ENCODE peak calls at places on chromosomes 2 and 18, in seven cellular contexts. C, N, A, K, E, I and U are unnamed samples. For H3K9me3, the result is how much of the 10 kb centered on the place peaks cover.

GRCh38 chr2:234164499-234165409 is 114.3 kb downstream of the SPP2 start:
- DNase-seq in C (no peak), N (peak), A (no peak), K (no peak), E (peak), I (no peak), U (no peak)

GRCh38 chr18:76064998-76065397 is 430.0 kb downstream of the ZNF516 start:
- DNase-seq in C (no peak), N (no peak), A (no peak), K (no peak), E (no peak), I (no peak), U (no peak)

GRCh38 chr18:37235583-37235982 is 330.0 kb downstream of the CELF4 start:
- DNase-seq in C (no peak), N (no peak), A (no peak), K (no peak), E (no peak), I (no peak), U (no peak)

GRCh38 chr2:174336403-174337336 is 1.9 kb downstream of the SP9 start:
- DNase-seq in C (peak), N (no peak), A (no peak), K (no peak), E (peak), I (peak), U (peak)

GRCh38 chr2:173948198-173948597 is 17.0 kb downstream of the SP3 start:
- DNase-seq in C (no peak), N (no peak), A (no peak), K (no peak), E (no peak), I (no peak), U (no peak)

GRCh38 chr2:177908182-177908581 is 164.4 kb downstream of the PDE11A start:
- DNase-seq in C (no peak), N (no peak), A (no peak), K (no peak), E (no peak), I (no peak), U (no peak)

GRCh38 chr2:101921961-101922325 is 69.8 kb upstream of the IL1R2 start:
- DNase-seq in C (no peak), N (no peak), A (no peak), K (no peak), E (no peak), I (no peak), U (no peak)

GRCh38 chr2:100235098-100235497 is 87.2 kb downstream of the LONRF2 start:
- DNase-seq in C (peak), N (peak), A (no peak), K (no peak), E (peak), I (no peak), U (peak)

GRCh38 chr2:103959174-103960125 is 894.5 kb upstream of the POU3F3 start:
- DNase-seq in C (peak), N (no peak), A (no peak), K (no peak), E (no peak), I (no peak), U (peak)

GRCh38 chr2:64214281-64215115 is 70.3 kb upstream of the PELI1 start:
- DNase-seq in C (peak), N (peak), A (peak), K (no peak), E (no peak), I (no peak), U (peak)

GRCh38 chr2:110157153-110157793 is 41.7 kb upstream of the MALL start:
- DNase-seq in C (peak), N (no peak), A (no peak), K (no peak), E (no peak), I (no peak), U (peak)

GRCh38 chr2:30899655-30900054 is 92.4 kb upstream of the CAPN13 start:
- DNase-seq in C (no peak), N (no peak), A (no peak), K (no peak), E (no peak), I (no peak), U (no peak)

GRCh38 chr18:63082661-63083531 is 236.7 kb downstream of the BCL2 start:
- DNase-seq in C (no peak), N (no peak), A (no peak), K (no peak), E (no peak), I (no peak), U (no peak)

GRCh38 chr2:224162122-224162521 is 123.0 kb upstream of the SERPINE2 start:
- DNase-seq in C (no peak), N (no peak), A (no peak), K (no peak), E (no peak), I (no peak), U (no peak)

GRCh38 chr2:60334610-60335009 is 218.8 kb downstream of the BCL11A start:
- DNase-seq in C (no peak), N (no peak), A (no peak), K (no peak), E (no peak), I (no peak), U (no peak)

GRCh38 chr2:109275120-109276040 is 146.4 kb downstream of the SH3RF3 start:
- DNase-seq in C (no peak), N (no peak), A (no peak), K (no peak), E (no peak), I (no peak), U (no peak)

GRCh38 chr2:45031028-45031427 is 21.8 kb upstream of the SIX2 start:
- DNase-seq in C (no peak), N (no peak), A (no peak), K (no peak), E (no peak), I (no peak), U (no peak)

GRCh38 chr2:10778724-10779115 is 33.9 kb downstream of the PDIA6 start:
- DNase-seq in C (no peak), N (no peak), A (no peak), K (no peak), E (peak), I (peak), U (no peak)

GRCh38 chr2:157150747-157151146 is 106.8 kb upstream of the GALNT5 start:
- DNase-seq in C (no peak), N (no peak), A (no peak), K (no peak), E (no peak), I (no peak), U (peak)

GRCh38 chr2:45273412-45274189 is 264.3 kb upstream of the SIX2 start:
- DNase-seq in C (no peak), N (no peak), A (no peak), K (no peak), E (no peak), I (no peak), U (peak)

GRCh38 chr2:26076001-26076587 is 42.2 kb downstream of the RAB10 start:
- DNase-seq in C (no peak), N (no peak), A (no peak), K (no peak), E (no peak), I (no peak), U (no peak)

GRCh38 chr2:48844418-48845155 is 89.1 kb upstream of the LHCGR start:
- DNase-seq in C (no peak), N (no peak), A (no peak), K (no peak), E (no peak), I (no peak), U (no peak)

GRCh38 chr2:42758751-42759150 is 5.2 kb downstream of the OXER1 start:
- DNase-seq in C (no peak), N (no peak), A (no peak), K (no peak), E (no peak), I (no peak), U (no peak)

GRCh38 chr2:233163486-233164103 is 87.9 kb upstream of the ATG16L1 start:
- DNase-seq in C (no peak), N (no peak), A (no peak), K (no peak), E (no peak), I (no peak), U (no peak)

GRCh38 chr2:2014251-2014761 is 270.0 kb upstream of the PXDN start:
- DNase-seq in C (no peak), N (no peak), A (peak), K (no peak), E (no peak), I (no peak), U (no peak)

GRCh38 chr2:226511327-226511726 is 288.3 kb downstream of the IRS1 start:
- DNase-seq in C (no peak), N (no peak), A (no peak), K (no peak), E (no peak), I (no peak), U (no peak)

GRCh38 chr2:146481629-146482028 is 1363.2 kb upstream of the ACVR2A start:
- DNase-seq in C (no peak), N (no peak), A (no peak), K (no peak), E (no peak), I (no peak), U (no peak)

GRCh38 chr2:16259010-16259409 is 318.7 kb downstream of the MYCN start:
- DNase-seq in C (no peak), N (no peak), A (no peak), K (no peak), E (no peak), I (no peak), U (no peak)

GRCh38 chr2:120551540-120551939 is 184.1 kb upstream of the GLI2 start:
- DNase-seq in C (no peak), N (no peak), A (no peak), K (no peak), E (no peak), I (no peak), U (no peak)

GRCh38 chr2:119071476-119071875 is 87.1 kb downstream of the C1QL2 start:
- DNase-seq in C (no peak), N (no peak), A (no peak), K (no peak), E (no peak), I (no peak), U (no peak)

GRCh38 chr18:11857177-11857887 is 6.1 kb downstream of the CHMP1B start:
- DNase-seq in C (peak), N (no peak), A (peak), K (peak), E (peak), I (no peak), U (peak)

GRCh38 chr2:3522851-3523481 is 3.6 kb upstream of the ADI1 start:
- DNase-seq in C (peak), N (no peak), A (no peak), K (peak), E (no peak), I (no peak), U (peak)

GRCh38 chr2:6846967-6847695 is 18.6 kb downstream of the CMPK2 start:
- DNase-seq in C (no peak), N (no peak), A (no peak), K (no peak), E (no peak), I (no peak), U (no peak)
- H3K9me3 ChIP-seq in C (half or more), N (under half), A (under half), K (under half), E (half or more), I (under half), U (under half)

GRCh38 chr2:201413143-201413542 is 38.1 kb downstream of the TRAK2 start:
- DNase-seq in C (no peak), N (no peak), A (no peak), K (no peak), E (no peak), I (no peak), U (no peak)
- H3K27ac ChIP-seq in C (no peak), N (no peak), A (peak), K (no peak), E (peak), I (no peak), U (no peak)

DNA sequence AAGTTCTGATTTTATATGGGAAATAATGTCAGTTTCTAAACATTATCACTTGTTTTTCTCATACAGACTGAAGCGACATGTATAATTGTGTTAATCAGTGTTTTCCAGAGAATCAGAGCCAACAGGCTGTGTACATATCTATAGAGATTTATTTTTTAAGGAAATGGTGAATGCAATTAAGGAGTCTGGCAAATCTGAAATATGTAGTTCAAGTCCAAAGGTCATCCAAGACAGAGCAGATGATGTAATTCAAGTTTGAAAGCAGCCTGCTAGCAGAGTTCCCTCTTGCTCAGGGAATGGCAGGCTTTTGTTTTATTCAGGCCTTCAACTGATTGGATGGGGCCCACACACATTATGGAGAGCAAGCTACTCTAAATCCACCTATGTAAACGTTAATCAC is 282.6 kb downstream of the CBLN2 start:
- DNase-seq in C (no peak), N (no peak), A (no peak), K (no peak), E (no peak), I (no peak), U (peak)
- H3K9me3 ChIP-seq in C (under half), N (under half), A (under half), K (under half), E (under half), I (under half), U (under half)

DNA sequence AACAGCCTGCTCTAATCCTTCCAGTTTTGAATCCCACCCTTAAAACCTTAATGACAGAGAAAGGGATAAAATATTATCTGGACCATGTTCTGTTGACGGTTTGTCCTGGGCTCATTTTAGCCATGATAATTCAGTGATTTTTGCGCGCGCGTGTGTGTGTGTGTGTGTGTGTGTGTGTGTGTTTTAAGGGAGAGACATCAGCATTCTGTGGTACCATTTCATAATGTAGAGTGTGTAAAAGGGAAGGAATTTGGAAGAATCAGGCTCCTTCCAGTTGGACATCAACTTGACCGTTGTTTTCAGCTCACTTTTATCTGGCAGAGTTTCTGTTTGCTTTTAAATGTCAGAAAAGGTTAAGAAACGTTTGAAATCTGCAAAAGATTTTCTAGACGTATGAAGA is 535.5 kb downstream of the TNS1 start:
- DNase-seq in C (no peak), N (no peak), A (no peak), K (peak), E (no peak), I (no peak), U (no peak)
- H3K27ac ChIP-seq in C (no peak), N (no peak), A (no peak), K (no peak), E (no peak), I (no peak), U (no peak)

DNA sequence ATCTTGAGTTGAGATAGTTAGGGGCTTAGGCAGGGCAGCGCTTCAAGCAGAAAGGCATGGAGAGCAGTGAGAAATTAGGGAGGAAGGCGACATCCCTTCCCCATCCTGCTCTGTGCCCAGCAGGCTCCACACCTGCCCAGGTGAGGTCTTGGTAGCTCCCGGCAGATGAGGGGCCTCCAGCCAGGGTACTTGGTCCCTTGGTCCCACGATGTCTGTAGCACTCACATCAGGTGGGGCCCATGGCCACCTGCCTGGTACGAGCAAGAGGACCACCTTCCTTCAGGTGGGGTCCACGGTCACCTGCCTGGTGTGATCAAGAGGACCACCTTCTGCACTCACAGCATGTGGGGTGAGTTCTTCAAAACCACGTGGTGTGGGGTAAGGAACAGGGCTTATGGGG is 91.2 kb downstream of the GALR1 start:
- DNase-seq in C (no peak), N (no peak), A (no peak), K (no peak), E (no peak), I (no peak), U (no peak)
- H3K9me3 ChIP-seq in C (under half), N (under half), A (under half), K (under half), E (under half), I (under half), U (under half)